ENCODE peak calls at places on chromosomes 16 and 17, in eight cellular contexts. R is PC-9, J is pancreas, K is A549, Z is H9, O is testis, U is MM.1S, A is right lobe of liver. G is an unnamed sample. For H3K4me1, the result is how much of the 10 kb centered on the place peaks cover.

GRCh38 chr17:31702040-31702439 is 157.0 kb downstream of the COPRS start:
- DNase-seq in Z (no peak), J (no peak), U (no peak), K (no peak), O (no peak), R (no peak), A (no peak), G (no peak)

GRCh38 chr16:30115238-30115637 is 1.9 kb upstream of the GDPD3 start:
- DNase-seq in O (no peak), A (no peak), J (peak), Z (no peak), U (peak), K (no peak), R (peak), G (no peak)

GRCh38 chr17:64774888-64775600 is 112.9 kb upstream of the SMURF2 start:
- DNase-seq in A (no peak), J (no peak), Z (no peak), O (no peak), K (no peak), U (no peak), R (no peak), G (no peak)

GRCh38 chr17:80786470-80786869 is 205.2 kb upstream of the CHMP6 start:
- DNase-seq in U (no peak), J (no peak), R (no peak), K (no peak), O (no peak), Z (peak), A (no peak), G (no peak)

GRCh38 chr16:71748226-71748625 is 23.7 kb upstream of the PHLPP2 start:
- DNase-seq in K (no peak), J (no peak), O (no peak), U (no peak), A (no peak), Z (no peak), R (no peak), G (no peak)

GRCh38 chr16:63228259-63228658 is 1192.0 kb upstream of the CDH8 start:
- DNase-seq in Z (no peak), O (no peak), K (no peak), U (no peak), A (no peak), R (no peak), J (no peak), G (no peak)

GRCh38 chr17:39213852-39214251 is 11.9 kb downstream of the STAC2 start:
- DNase-seq in A (no peak), R (peak), J (no peak), O (no peak), Z (no peak), U (no peak), K (peak), G (no peak)

GRCh38 chr17:15651583-15652110 is 32.1 kb upstream of the FBXW10B start:
- DNase-seq in R (peak), Z (peak), K (peak), U (no peak), A (peak), O (peak), J (peak), G (peak)

GRCh38 chr16:31148896-31149295 is 970 bp downstream of the PRSS36 start:
- DNase-seq in U (no peak), O (no peak), A (no peak), Z (no peak), K (no peak), J (peak), R (no peak), G (no peak)

GRCh38 chr17:34579017-34579946 is at the start of gene TMEM132E:
- DNase-seq in A (no peak), R (no peak), O (peak), Z (peak), J (peak), K (no peak), U (no peak), G (peak)

GRCh38 chr17:54950116-54950515 is 18.3 kb downstream of the COX11 start:
- DNase-seq in O (no peak), K (no peak), Z (no peak), U (no peak), J (no peak), A (no peak), R (no peak), G (no peak)

GRCh38 chr16:56344518-56345405 is 80.6 kb downstream of the AMFR start:
- DNase-seq in A (peak), U (no peak), K (no peak), R (peak), Z (no peak), O (no peak), J (peak), G (no peak)

GRCh38 chr16:66446737-66447136 is 19.6 kb downstream of the BEAN1 start:
- DNase-seq in Z (no peak), K (no peak), O (no peak), A (peak), R (peak), U (no peak), J (no peak), G (no peak)

GRCh38 chr16:81688182-81688581 is 90.9 kb upstream of the PLCG2 start:
- DNase-seq in Z (no peak), K (no peak), O (no peak), A (no peak), J (no peak), R (no peak), U (no peak), G (no peak)

GRCh38 chr17:44543213-44543904 is 13.9 kb upstream of the FZD2 start:
- DNase-seq in U (no peak), R (peak), O (no peak), Z (peak), K (peak), J (no peak), A (no peak), G (peak)

GRCh38 chr17:601462-602303 is 113.0 kb downstream of the VPS53 start:
- DNase-seq in R (no peak), U (no peak), K (no peak), Z (no peak), A (peak), J (no peak), O (no peak), G (no peak)

GRCh38 chr17:73342057-73342522 is 30.3 kb upstream of the CDC42EP4 start:
- DNase-seq in U (no peak), Z (peak), A (no peak), O (peak), K (peak), J (no peak), R (peak), G (peak)

GRCh38 chr17:80929449-80929848 is 62.2 kb upstream of the CHMP6 start:
- DNase-seq in U (no peak), A (no peak), O (no peak), J (no peak), Z (no peak), K (no peak), R (no peak), G (no peak)

GRCh38 chr16:67936876-67937605 is 391 bp upstream of the PSMB10 start:
- DNase-seq in Z (no peak), K (peak), U (peak), O (no peak), R (no peak), A (no peak), J (no peak), G (no peak)

GRCh38 chr17:74288785-74289184 is 14.8 kb downstream of the DNAI2 start:
- DNase-seq in A (no peak), J (no peak), Z (no peak), R (no peak), U (no peak), O (no peak), K (no peak), G (no peak)

GRCh38 chr17:77581480-77581879 is 377.0 kb upstream of the TNRC6C start:
- DNase-seq in U (no peak), K (no peak), J (no peak), A (no peak), Z (no peak), O (no peak), R (no peak), G (no peak)

GRCh38 chr16:24747425-24747824 is 18.0 kb downstream of the TNRC6A start:
- DNase-seq in U (no peak), K (no peak), J (no peak), R (no peak), O (no peak), A (no peak), Z (no peak), G (no peak)
- H3K4me1 ChIP-seq in U (under half), K (under half), J (under half), R (under half), O (under half), A (under half), Z (under half), G (half or more)

DNA sequence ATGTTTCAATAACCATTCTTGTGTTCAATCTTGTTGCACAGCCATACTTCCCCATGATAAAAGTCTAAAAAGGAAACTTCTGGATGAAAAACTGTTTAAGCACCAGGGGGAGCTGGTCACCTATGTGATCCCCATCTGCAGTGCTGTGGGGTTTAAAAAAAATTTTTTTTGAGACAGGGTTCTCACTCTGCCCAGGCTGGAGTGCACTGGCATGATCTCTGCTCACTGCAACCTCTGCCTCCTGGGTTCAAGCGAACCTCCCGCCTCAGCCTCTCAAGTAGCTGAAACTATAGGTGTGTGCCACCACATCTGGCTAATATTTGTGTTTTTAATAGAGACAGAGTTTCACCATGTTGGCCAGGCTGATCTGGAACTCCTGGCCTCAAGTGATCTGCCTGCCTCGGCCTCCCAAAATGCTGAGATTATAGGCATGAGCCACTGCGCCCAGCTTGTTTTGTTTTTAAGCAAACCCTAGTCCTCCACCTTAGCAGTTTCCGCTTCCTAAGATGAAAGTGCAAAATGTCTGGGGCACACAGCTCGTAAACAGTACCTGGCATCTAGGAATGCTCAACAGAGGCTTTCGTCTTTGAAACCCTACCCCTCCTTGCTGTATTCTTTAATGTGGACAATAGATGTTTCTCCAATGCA is 25.4 kb downstream of the DNAJA2 start:
- DNase-seq in U (peak), R (peak), K (peak), A (peak), J (no peak), O (no peak), Z (no peak), G (peak)
- TF ChIP-seq CTCF in U (peak), R (peak), K (peak), A (peak), J (peak), O (peak), Z (peak), G (peak)

DNA sequence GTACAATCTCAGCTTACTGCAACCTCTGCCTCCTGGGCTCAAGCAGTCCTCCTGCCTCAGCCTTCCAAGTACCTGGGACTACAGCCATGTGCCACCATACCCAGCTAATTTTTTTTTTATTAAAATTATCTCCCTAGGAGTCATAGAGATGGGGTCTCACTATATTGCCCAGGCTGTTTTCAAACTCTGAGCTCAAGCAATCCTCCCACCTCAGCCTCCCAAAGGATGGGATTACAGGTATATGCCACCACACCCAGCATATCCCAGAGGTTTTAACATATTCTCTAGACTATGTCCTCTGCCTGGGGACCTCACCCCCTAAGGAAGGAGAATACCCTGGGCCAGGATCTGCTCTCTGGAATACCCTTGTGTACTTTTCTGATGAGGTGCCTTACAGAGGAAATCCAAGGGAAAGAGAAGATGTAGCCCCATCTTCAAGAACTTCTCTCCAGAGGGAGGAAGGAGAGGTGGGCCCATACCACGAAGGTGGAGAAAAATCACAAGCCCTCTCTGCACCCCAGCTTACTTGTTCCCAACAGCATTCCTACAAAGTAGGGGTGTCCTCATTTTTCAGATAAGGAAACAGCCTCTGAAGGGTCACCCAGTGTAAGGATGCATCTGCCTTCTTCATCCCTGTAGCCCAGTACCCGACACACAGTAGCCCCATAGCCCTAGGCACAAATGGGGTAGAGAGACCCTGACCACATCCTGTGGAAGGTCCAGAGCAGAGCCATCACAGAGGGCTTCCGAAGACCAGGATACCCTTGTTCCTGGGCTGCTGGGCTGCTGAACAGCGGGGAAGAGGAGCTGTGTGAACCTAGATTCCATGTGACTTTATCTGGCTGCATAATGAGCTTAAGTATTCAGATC is 151.6 kb downstream of the SOCS1 start:
- DNase-seq in J (no peak), K (no peak), O (no peak), Z (no peak), A (no peak), R (no peak), U (no peak), G (peak)
- H3K4me1 ChIP-seq in J (under half), K (under half), O (under half), Z (under half), A (under half), R (under half), U (under half), G (half or more)

DNA sequence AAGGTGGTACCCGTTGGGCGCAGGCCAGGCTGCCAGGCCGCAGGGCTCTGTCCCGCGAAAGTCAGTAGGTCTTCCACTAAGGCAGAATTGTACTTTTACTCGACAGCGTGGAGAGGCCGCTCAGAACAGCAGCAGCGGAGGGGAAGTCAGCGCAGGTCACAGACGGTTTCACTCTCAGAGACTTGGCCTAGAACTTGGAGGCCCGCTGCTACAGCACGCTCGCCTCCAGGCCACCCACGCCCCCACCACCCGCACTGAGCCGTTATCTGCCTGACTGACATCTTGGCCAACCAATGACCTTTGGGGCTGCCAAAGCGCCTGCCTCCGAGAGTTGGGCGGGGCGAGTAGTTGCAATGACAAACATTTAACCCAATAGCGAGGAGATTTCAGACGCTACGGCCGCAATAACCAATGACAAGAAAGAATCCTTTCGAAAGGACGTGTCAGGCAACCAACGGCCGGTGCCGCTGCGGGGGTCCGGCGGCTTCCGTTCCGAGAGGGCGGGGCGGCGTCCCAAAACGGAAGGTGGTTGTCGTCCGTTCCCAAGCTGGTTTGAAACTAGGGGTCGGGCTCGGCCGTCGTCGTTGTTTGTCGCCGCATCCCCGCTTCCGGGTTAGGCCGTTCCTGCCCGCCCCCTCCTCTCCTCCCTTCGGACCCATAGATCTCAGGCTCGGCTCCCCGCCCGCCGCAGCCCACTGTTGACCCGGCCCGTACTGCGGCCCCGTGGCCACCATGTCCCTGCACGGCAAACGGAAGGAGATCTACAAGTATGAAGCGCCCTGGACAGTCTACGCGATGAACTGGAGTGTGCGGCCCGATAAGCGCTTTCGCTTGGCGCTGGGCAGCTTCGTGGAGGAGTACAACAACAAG is at the start of gene DCAF7:
- DNase-seq in J (peak), R (peak), Z (peak), O (peak), K (peak), U (peak), A (peak), G (peak)
- TF ChIP-seq CTCF in J (no peak), R (no peak), Z (no peak), O (no peak), K (no peak), U (no peak), A (no peak), G (no peak)